ENCODE peak calls at places on chromosomes 3 and 15, in four cellular contexts. Z is GM12878, I is SK-N-SH, Y is HepG2. W is an unnamed sample.

GRCh38 chr15:29805043-29805707 is 17.1 kb downstream of the TJP1 start:
- DNase-seq in Z (no peak), Y (peak), I (no peak), W (no peak)

GRCh38 chr3:3101660-3102458 is 8.3 kb downstream of the IL5RA start:
- DNase-seq in Z (no peak), Y (no peak), I (no peak), W (no peak)

GRCh38 chr15:41182266-41182665 is 48.3 kb downstream of the EXD1 start:
- DNase-seq in Z (no peak), I (no peak), Y (no peak), W (no peak)

GRCh38 chr3:149395107-149396089 is 17.9 kb upstream of the TM4SF1 start:
- DNase-seq in Y (peak), I (no peak), Z (no peak), W (no peak)

GRCh38 chr3:58111513-58112184 is 99.1 kb downstream of the DNASE1L3 start:
- DNase-seq in Z (peak), I (no peak), Y (peak), W (peak)

GRCh38 chr15:69400850-69401249 is 13.3 kb upstream of the KIF23 start:
- DNase-seq in Z (no peak), I (no peak), Y (no peak), W (no peak)

GRCh38 chr15:87294854-87295253 is 961.7 kb downstream of the NTRK3 start:
- DNase-seq in Z (no peak), I (no peak), Y (no peak), W (no peak)

GRCh38 chr3:23496165-23496564 is 293.0 kb downstream of the UBE2E2 start:
- DNase-seq in Z (peak), I (no peak), Y (no peak), W (no peak)

GRCh38 chr3:97817965-97818364 is 3.8 kb upstream of the CRYBG3 start:
- DNase-seq in Z (no peak), Y (no peak), I (peak), W (no peak)

GRCh38 chr3:181709537-181710279 is 2.0 kb upstream of the SOX2 start:
- DNase-seq in Z (no peak), I (peak), Y (peak), W (no peak)

GRCh38 chr3:2889772-2890171 is 220.4 kb downstream of the IL5RA start:
- DNase-seq in Y (no peak), Z (no peak), I (peak), W (no peak)

GRCh38 chr3:9687514-9687913 is 16.1 kb upstream of the CPNE9 start:
- DNase-seq in Z (no peak), Y (no peak), I (no peak), W (no peak)

GRCh38 chr3:177262396-177262795 is 65.1 kb upstream of the TBL1XR1 start:
- DNase-seq in I (no peak), Z (no peak), Y (peak), W (no peak)

GRCh38 chr3:49807427-49808114 is 4.5 kb downstream of the INKA1 start:
- DNase-seq in Y (no peak), Z (no peak), I (peak), W (no peak)

GRCh38 chr3:49313902-49314676 is 25.8 kb downstream of the USP4 start:
- DNase-seq in Z (peak), Y (no peak), I (no peak), W (no peak)

GRCh38 chr15:58705105-58705504 is 44.4 kb downstream of the ADAM10 start:
- DNase-seq in Z (no peak), Y (no peak), I (no peak), W (no peak)

GRCh38 chr3:113533534-113533892 is 1.2 kb downstream of the SIDT1 start:
- DNase-seq in Z (no peak), Y (no peak), I (no peak), W (no peak)

GRCh38 chr3:35709691-35710090 is 70.4 kb downstream of the ARPP21 start:
- DNase-seq in Z (no peak), I (no peak), Y (no peak), W (no peak)

GRCh38 chr3:135929670-135930069 is 35.9 kb upstream of the PPP2R3A start:
- DNase-seq in I (no peak), Y (no peak), Z (no peak), W (no peak)

GRCh38 chr3:5001805-5002173 is 22.6 kb downstream of the BHLHE40 start:
- DNase-seq in I (no peak), Y (no peak), Z (no peak), W (no peak)

GRCh38 chr3:192514754-192515660 is 212.3 kb downstream of the FGF12 start:
- DNase-seq in I (peak), Y (no peak), Z (no peak), W (no peak)

GRCh38 chr15:74127255-74127953 is 3.0 kb upstream of the ISLR2 start:
- DNase-seq in Z (no peak), Y (peak), I (peak), W (peak)
- TF ChIP-seq POLR2AphosphoS5 in Z (no peak), Y (no peak), I (no peak), W (no peak)

GRCh38 chr3:53616330-53616729 is 121.9 kb downstream of the CACNA1D start:
- DNase-seq in I (no peak), Z (no peak), Y (no peak), W (no peak)

GRCh38 chr3:53616971-53617892 is 122.8 kb downstream of the CACNA1D start:
- DNase-seq in I (no peak), Z (no peak), Y (no peak), W (no peak)

GRCh38 chr3:53614307-53614706 is 119.9 kb downstream of the CACNA1D start:
- DNase-seq in I (no peak), Y (no peak), Z (no peak), W (no peak)

GRCh38 chr3:53613111-53613510 is 118.7 kb downstream of the CACNA1D start:
- DNase-seq in I (no peak), Z (no peak), Y (no peak), W (no peak)

GRCh38 chr3:53612508-53612907 is 118.1 kb downstream of the CACNA1D start:
- DNase-seq in Z (no peak), I (no peak), Y (no peak), W (no peak)
- TF ChIP-seq TAF1 in Z (no peak), I (no peak), Y (no peak), W (no peak)

GRCh38 chr15:85795320-85795668 is 569 bp upstream of the KLHL25 start:
- DNase-seq in Z (no peak), Y (no peak), I (no peak), W (no peak)

GRCh38 chr15:85795669-85796305 is 1.1 kb upstream of the KLHL25 start:
- DNase-seq in Z (no peak), I (no peak), Y (no peak), W (no peak)

GRCh38 chr15:85792872-85793621 is 1.7 kb downstream of the KLHL25 start:
- DNase-seq in Y (no peak), Z (no peak), I (no peak), W (no peak)

GRCh38 chr15:85793641-85794597 is 806 bp downstream of the KLHL25 start:
- DNase-seq in Z (no peak), Y (peak), I (peak), W (peak)

DNA sequence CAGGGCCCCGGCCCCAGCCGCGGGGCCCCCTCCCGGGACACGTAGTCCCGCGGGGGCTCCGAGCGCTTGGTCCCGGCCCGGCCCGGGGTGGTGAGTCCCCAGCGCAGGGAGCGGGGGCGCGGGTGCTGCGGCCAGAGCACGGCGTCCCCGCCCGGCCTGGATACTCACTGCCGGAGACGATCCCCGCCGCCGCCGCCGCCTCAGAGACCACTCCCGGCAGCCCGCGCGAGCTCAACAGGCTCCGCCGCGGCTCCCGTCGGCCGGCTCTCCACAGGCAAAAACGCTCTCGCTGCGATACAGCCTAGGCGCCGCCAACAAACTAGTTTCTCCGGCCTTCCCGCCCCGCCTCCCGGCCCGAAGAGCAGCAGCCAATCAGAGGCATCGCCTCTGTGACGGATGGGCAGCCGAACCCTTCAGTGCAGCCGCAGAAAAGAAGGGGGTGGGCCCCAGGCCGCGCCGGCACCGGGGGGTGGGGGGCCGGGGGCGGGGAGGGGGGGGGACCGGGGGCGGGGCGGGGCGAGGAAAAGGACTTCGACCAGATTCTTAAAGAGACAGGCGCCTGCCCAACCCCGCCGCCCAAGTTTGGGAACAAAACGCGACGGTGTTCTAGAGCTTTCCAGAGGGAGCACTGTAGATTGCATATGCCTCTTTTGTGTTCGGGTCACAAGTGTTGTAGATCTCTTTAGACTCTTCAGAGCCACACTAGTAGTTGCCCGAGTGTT is at the start of gene KLHL25:
- DNase-seq in Y (peak), Z (peak), I (peak), W (peak)
- TF ChIP-seq POLR2AphosphoS5 in Y (peak), Z (no peak), I (peak), W (no peak)

DNA sequence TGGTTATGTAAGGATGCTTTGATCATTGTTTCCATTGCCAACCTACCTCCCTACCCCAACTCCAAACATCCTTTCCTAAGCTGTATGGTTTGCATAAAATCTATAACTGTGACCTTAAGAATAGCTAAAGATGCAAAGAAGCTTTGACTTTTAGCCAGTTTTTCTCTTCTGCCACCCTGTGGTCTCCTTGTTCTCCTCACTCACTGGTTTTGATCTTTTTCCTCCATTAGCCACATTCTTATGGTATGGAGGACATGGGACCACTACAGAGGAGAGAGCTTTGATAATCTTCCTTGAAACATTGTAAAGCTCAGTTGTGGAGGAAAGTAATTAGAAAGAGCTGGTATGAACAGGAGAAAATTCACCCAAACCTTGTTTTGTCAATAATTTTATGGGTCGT is 115.9 kb downstream of the NEK11 start:
- DNase-seq in Z (no peak), Y (no peak), I (no peak), W (no peak)
- TF ChIP-seq TAF1 in Z (no peak), Y (no peak), I (no peak), W (no peak)

W was measured in GM12892.